ENCODE peak calls at places on chromosomes 5 and 9, in four cellular contexts. Q is cardiac fibroblast, F is heart left ventricle, J is AG09309. A is an unnamed sample.

GRCh38 chr9:77899679-77900354 is 131.8 kb downstream of the GNAQ start:
- DNase-seq in F (no peak), J (peak), Q (peak), A (peak)

GRCh38 chr5:56534102-56534501 is 281.2 kb upstream of the MAP3K1 start:
- DNase-seq in Q (no peak), J (no peak), F (no peak), A (no peak)

GRCh38 chr9:89009049-89009840 is 18.0 kb downstream of the S1PR3 start:
- DNase-seq in F (no peak), Q (peak), J (no peak), A (no peak)

GRCh38 chr5:150700600-150701377 is at the start of gene RBM22:
- DNase-seq in F (peak), J (peak), Q (peak), A (peak)

GRCh38 chr9:86589273-86589672 is 235.1 kb upstream of the TUT7 start:
- DNase-seq in Q (no peak), F (no peak), J (no peak), A (no peak)

GRCh38 chr5:74639538-74640449 is 734 bp downstream of the ENC1 start:
- DNase-seq in J (no peak), Q (peak), F (peak), A (no peak)

GRCh38 chr5:74641778-74642542 is 1.4 kb upstream of the ENC1 start:
- DNase-seq in Q (peak), F (no peak), J (peak), A (peak)

GRCh38 chr5:137496919-137497318 is 2.2 kb downstream of the SPOCK1 start:
- DNase-seq in Q (no peak), F (no peak), J (peak), A (no peak)

GRCh38 chr5:31186672-31187267 is 6.7 kb upstream of the CDH6 start:
- DNase-seq in Q (peak), F (no peak), J (no peak), A (peak)

GRCh38 chr9:37944266-37944650 is 40.3 kb upstream of the SLC25A51 start:
- DNase-seq in J (no peak), Q (peak), F (no peak), A (no peak)

GRCh38 chr5:141388661-141389060 is 1.2 kb downstream of the PCDHGB4 start:
- DNase-seq in J (no peak), F (no peak), Q (no peak), A (no peak)

GRCh38 chr5:141393267-141393666 is 834 bp downstream of the PCDHGA8 start:
- DNase-seq in Q (no peak), J (no peak), F (no peak), A (no peak)

GRCh38 chr5:141398608-141399007 is 861 bp downstream of the PCDHGB5 start:
- DNase-seq in J (no peak), F (no peak), Q (no peak), A (no peak)

GRCh38 chr5:141389153-141390042 is 1.9 kb downstream of the PCDHGB4 start:
- DNase-seq in F (no peak), Q (no peak), J (no peak), A (no peak)

DNA sequence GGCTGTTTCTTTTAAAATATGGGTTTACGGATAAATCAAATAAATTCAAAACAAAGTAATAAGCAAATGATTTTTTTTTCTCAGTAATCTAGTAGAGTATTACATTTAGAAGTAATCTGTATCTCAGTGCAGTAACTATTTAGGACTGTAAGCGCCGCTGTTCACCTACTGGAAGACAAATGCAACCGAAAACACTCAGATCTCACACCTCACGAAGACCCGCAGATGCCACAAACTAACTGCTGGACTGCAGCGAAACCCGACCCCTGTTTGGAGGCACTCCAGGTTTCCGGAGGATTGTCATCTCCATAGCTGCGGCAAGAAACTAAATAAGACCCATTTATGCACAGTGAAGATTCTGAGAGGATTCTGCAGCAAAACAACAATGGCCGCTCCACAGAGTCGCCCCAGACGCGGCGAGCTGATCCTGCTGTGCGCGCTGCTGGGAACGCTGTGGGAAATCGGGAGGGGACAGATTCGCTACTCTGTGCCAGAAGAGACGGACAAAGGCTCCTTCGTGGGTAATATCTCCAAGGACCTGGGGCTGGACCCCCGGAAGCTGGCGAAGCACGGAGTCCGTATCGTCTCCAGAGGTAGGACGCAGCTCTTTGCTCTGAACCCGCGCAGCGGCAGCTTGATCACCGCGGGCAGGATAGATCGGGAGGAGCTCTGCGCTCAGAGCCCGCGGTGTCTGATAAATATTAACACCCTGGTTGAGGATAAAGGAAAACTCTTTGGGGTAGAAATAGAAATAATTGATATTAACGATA is at the start of gene PCDHGA8:
- DNase-seq in Q (no peak), F (no peak), J (no peak), A (no peak)
- TF ChIP-seq CTCF in Q (peak), F (no peak), J (peak), A (peak)

GRCh38 chr5:81849769-81850367 is 99.0 kb upstream of the SSBP2 start:
- DNase-seq in F (no peak), Q (no peak), J (no peak), A (no peak)

GRCh38 chr5:81850932-81851331 is 100.0 kb upstream of the SSBP2 start:
- DNase-seq in J (no peak), Q (no peak), F (no peak), A (no peak)

GRCh38 chr5:81851481-81852178 is 100.7 kb upstream of the SSBP2 start:
- DNase-seq in F (peak), Q (peak), J (peak), A (peak)

GRCh38 chr5:81852277-81853004 is 101.5 kb upstream of the SSBP2 start:
- DNase-seq in F (peak), Q (peak), J (no peak), A (peak)

GRCh38 chr5:81850494-81850893 is 99.6 kb upstream of the SSBP2 start:
- DNase-seq in J (peak), F (no peak), Q (no peak), A (peak)
- H3K4me3 ChIP-seq in J (no peak), F (no peak), Q (no peak), A (no peak)

GRCh38 chr5:91245871-91246270 is 137.2 kb downstream of the ARRDC3 start:
- DNase-seq in J (no peak), F (no peak), Q (peak), A (no peak)
- TF ChIP-seq CTCF in J (peak), F (no peak), Q (no peak), A (peak)

GRCh38 chr9:36164361-36164760 is 4.8 kb upstream of the CCIN start:
- DNase-seq in Q (no peak), J (no peak), F (no peak), A (no peak)

GRCh38 chr9:36163049-36163839 is 5.9 kb upstream of the CCIN start:
- DNase-seq in Q (peak), F (peak), J (no peak), A (peak)

GRCh38 chr9:36162211-36162610 is 7.0 kb upstream of the CCIN start:
- DNase-seq in F (no peak), Q (no peak), J (no peak), A (no peak)

GRCh38 chr9:36164989-36165388 is 4.2 kb upstream of the CCIN start:
- DNase-seq in Q (no peak), J (no peak), F (no peak), A (no peak)

DNA sequence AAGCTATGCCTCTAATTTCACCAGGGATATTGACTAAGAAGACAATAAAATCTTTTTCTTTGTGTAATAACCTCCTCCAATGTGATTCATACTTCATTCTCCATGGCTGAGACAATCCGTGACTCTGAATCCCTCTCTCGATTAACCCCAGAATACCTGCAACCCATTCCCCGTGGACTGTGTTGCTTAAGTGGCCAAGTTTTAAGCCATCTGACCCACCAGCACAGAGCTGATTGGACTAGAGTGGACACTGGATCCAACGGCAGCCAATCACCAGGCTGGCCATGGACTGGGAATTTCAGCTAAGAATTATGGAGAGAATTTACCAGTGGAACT is 5.4 kb upstream of the CCIN start:
- DNase-seq in Q (no peak), F (no peak), J (no peak), A (peak)
- H3K4me3 ChIP-seq in Q (no peak), F (no peak), J (no peak), A (no peak)

GRCh38 chr5:120655828-120656435 is 191.8 kb downstream of the PRR16 start:
- DNase-seq in J (no peak), Q (peak), F (no peak), A (peak)
- TF ChIP-seq CTCF in J (peak), Q (peak), F (peak), A (peak)